ENCODE peak calls at places on chromosomes 4 and X, in nine cellular contexts. S is GM23248; M is A172; O is AG04449; U is erythroblast; Q is psoas muscle; E is activated CD4-positive, alpha-beta T cell treated with anti-CD3 and anti-CD28 coated beads, Interleukin-2, amount 50 U/mL, for 24 hours; K is renal cortical epithelial cell; I is RWPE1. L is an unnamed sample.

GRCh38 chr4:176784816-176785215 is 7.9 kb downstream of the VEGFC start:
- DNase-seq in S (peak), M (no peak), O (no peak), U (no peak), Q (no peak), E (no peak), K (no peak), I (no peak), L (no peak)

GRCh38 chrX:119570351-119570835 is 4.0 kb upstream of the UBE2A start:
- DNase-seq in S (no peak), M (no peak), O (no peak), U (no peak), Q (no peak), E (no peak), K (no peak), I (no peak), L (no peak)

GRCh38 chr4:80876810-80877209 is 153.7 kb upstream of the BMP3 start:
- DNase-seq in S (peak), M (no peak), O (no peak), U (no peak), Q (no peak), E (no peak), K (no peak), I (no peak), L (no peak)

GRCh38 chr4:70728096-70728495 is 6.3 kb downstream of the RUFY3 start:
- DNase-seq in S (no peak), M (no peak), O (no peak), U (no peak), Q (no peak), E (no peak), K (no peak), I (no peak), L (no peak)

GRCh38 chrX:43225626-43226328 is 430.3 kb upstream of the MAOA start:
- DNase-seq in S (no peak), M (no peak), O (no peak), U (no peak), Q (no peak), E (no peak), K (peak), I (no peak), L (no peak)

GRCh38 chr4:119103263-119103662 is 32.4 kb upstream of the MYOZ2 start:
- DNase-seq in S (peak), M (peak), O (peak), U (no peak), Q (peak), E (no peak), K (peak), I (peak), L (no peak)

GRCh38 chr4:151284534-151285245 is 7.7 kb downstream of the PRSS48 start:
- DNase-seq in S (no peak), M (no peak), O (no peak), U (no peak), Q (no peak), E (no peak), K (no peak), I (no peak), L (no peak)

GRCh38 chrX:38732866-38733265 is 68.4 kb upstream of the MID1IP1 start:
- DNase-seq in S (no peak), M (no peak), O (no peak), U (no peak), Q (no peak), E (no peak), K (peak), I (no peak), L (no peak)

GRCh38 chrX:15465347-15465746 is 27.8 kb downstream of the PIR start:
- DNase-seq in S (peak), M (no peak), O (no peak), U (no peak), Q (no peak), E (no peak), K (no peak), I (no peak), L (no peak)

GRCh38 chrX:784829-785228 is 154.2 kb downstream of the SHOX start:
- DNase-seq in S (no peak), M (no peak), O (no peak), U (no peak), Q (no peak), E (no peak), K (no peak), I (no peak), L (no peak)

GRCh38 chr4:26220704-26221103 is 100.1 kb upstream of the RBPJ start:
- DNase-seq in S (peak), M (peak), O (peak), U (no peak), Q (no peak), E (no peak), K (no peak), I (peak), L (no peak)

GRCh38 chr4:7086384-7086783 is 18.5 kb upstream of the GRPEL1 start:
- DNase-seq in S (no peak), M (no peak), O (no peak), U (no peak), Q (no peak), E (no peak), K (no peak), I (no peak), L (no peak)

GRCh38 chrX:154082396-154083133 is 15.0 kb downstream of the MECP2 start:
- DNase-seq in S (peak), M (peak), O (peak), U (peak), Q (no peak), E (no peak), K (peak), I (peak), L (no peak)

GRCh38 chrX:117610049-117610448 is 506.6 kb downstream of the KLHL13 start:
- DNase-seq in S (no peak), M (no peak), O (no peak), U (no peak), Q (no peak), E (no peak), K (no peak), I (no peak), L (no peak)

GRCh38 chrX:107565916-107566602 is 62.3 kb upstream of the PRPS1 start:
- DNase-seq in S (peak), M (peak), O (no peak), U (no peak), Q (no peak), E (no peak), K (peak), I (peak), L (no peak)

GRCh38 chrX:109629310-109629709 is 4.3 kb upstream of the KCNE5 start:
- DNase-seq in S (no peak), M (no peak), O (no peak), U (peak), Q (no peak), E (no peak), K (no peak), I (no peak), L (no peak)

GRCh38 chr4:170110290-170110672 is 20.5 kb upstream of the AADAT start:
- DNase-seq in S (no peak), M (no peak), O (no peak), U (no peak), Q (no peak), E (no peak), K (no peak), I (no peak), L (no peak)

GRCh38 chrX:768596-768995 is 138.0 kb downstream of the SHOX start:
- DNase-seq in S (no peak), M (no peak), O (no peak), U (no peak), Q (no peak), E (no peak), K (no peak), I (no peak), L (no peak)

GRCh38 chrX:39688576-39689373 is 409.0 kb downstream of the BCOR start:
- DNase-seq in S (peak), M (peak), O (no peak), U (peak), Q (peak), E (no peak), K (no peak), I (peak), L (no peak)

GRCh38 chr4:72567821-72568620 is 1.0 kb downstream of the ADAMTS3 start:
- DNase-seq in S (peak), M (peak), O (no peak), U (peak), Q (peak), E (no peak), K (peak), I (peak), L (peak)

GRCh38 chr4:64903986-64904385 is 494.7 kb upstream of the TECRL start:
- DNase-seq in S (no peak), M (no peak), O (no peak), U (no peak), Q (no peak), E (no peak), K (no peak), I (no peak), L (no peak)

GRCh38 chr4:24210332-24210902 is 320.6 kb upstream of the PPARGC1A start:
- DNase-seq in S (peak), M (no peak), O (peak), U (no peak), Q (peak), E (no peak), K (peak), I (peak), L (peak)

GRCh38 chr4:91283726-91284125 is 1020.0 kb upstream of the GRID2 start:
- DNase-seq in S (no peak), M (no peak), O (no peak), U (no peak), Q (no peak), E (no peak), K (no peak), I (no peak), L (no peak)

GRCh38 chr4:160492181-160492580 is 1389.3 kb downstream of the RAPGEF2 start:
- DNase-seq in S (no peak), M (no peak), O (no peak), U (no peak), Q (no peak), E (no peak), K (no peak), I (no peak), L (no peak)

GRCh38 chr4:76666940-76667532 is 230.9 kb downstream of the SOWAHB start:
- DNase-seq in S (peak), M (no peak), O (no peak), U (no peak), Q (no peak), E (no peak), K (no peak), I (no peak), L (no peak)

GRCh38 chr4:134471569-134471968 is 270.0 kb upstream of the PABPC4L start:
- DNase-seq in S (no peak), M (no peak), O (no peak), U (no peak), Q (no peak), E (no peak), K (no peak), I (no peak), L (no peak)

GRCh38 chrX:47169273-47169672 is 24.3 kb downstream of the RBM10 start:
- DNase-seq in S (no peak), M (no peak), O (no peak), U (no peak), Q (no peak), E (no peak), K (no peak), I (no peak), L (no peak)

GRCh38 chrX:30593435-30594200 is 16.1 kb upstream of the TASL start:
- DNase-seq in S (no peak), M (no peak), O (no peak), U (no peak), Q (no peak), E (no peak), K (no peak), I (no peak), L (no peak)

GRCh38 chr4:10281996-10282395 is 165.4 kb upstream of the WDR1 start:
- DNase-seq in S (peak), M (no peak), O (no peak), U (no peak), Q (no peak), E (no peak), K (no peak), I (peak), L (no peak)

GRCh38 chrX:37959212-37960021 is 46.9 kb upstream of the SYTL5 start:
- DNase-seq in S (no peak), M (no peak), O (no peak), U (no peak), Q (no peak), E (no peak), K (peak), I (no peak), L (no peak)

GRCh38 chr4:153087671-153088194 is 116.5 kb upstream of the TRIM2 start:
- DNase-seq in S (no peak), M (no peak), O (no peak), U (no peak), Q (no peak), E (no peak), K (no peak), I (no peak), L (no peak)

L was measured in omental fat pad.